ENCODE peak calls at places on chromosomes 3 and 15, in ten cellular contexts. P, J, Y, O, V, K, M, R, D and L are unnamed samples.

GRCh38 chr15:50128266-50128665 is 9.2 kb upstream of the ATP8B4 start:
- DNase-seq in P (peak), J (no peak), Y (peak), O (no peak), V (no peak), K (no peak), M (peak), R (no peak), D (no peak), L (no peak)

GRCh38 chr15:84950570-84951111 is 31.0 kb upstream of the PDE8A start:
- DNase-seq in P (no peak), J (no peak), Y (no peak), O (no peak), V (no peak), K (no peak), M (no peak), R (no peak), D (no peak), L (no peak)

GRCh38 chr3:149414557-149415231 is 37.2 kb upstream of the TM4SF1 start:
- DNase-seq in P (no peak), J (no peak), Y (no peak), O (no peak), V (no peak), K (no peak), M (no peak), R (no peak), D (no peak), L (no peak)

GRCh38 chr3:105366302-105367062 is at the start of gene ALCAM:
- DNase-seq in P (peak), J (peak), Y (peak), O (peak), V (peak), K (peak), M (peak), R (peak), D (peak), L (peak)

GRCh38 chr15:41544650-41545015 is 576 bp upstream of the RPAP1 start:
- DNase-seq in P (no peak), J (no peak), Y (peak), O (no peak), V (no peak), K (no peak), M (no peak), R (no peak), D (no peak), L (no peak)

GRCh38 chr15:60827492-60827891 is 348.6 kb upstream of the ICE2 start:
- DNase-seq in P (no peak), J (no peak), Y (no peak), O (no peak), V (no peak), K (no peak), M (no peak), R (no peak), D (no peak), L (no peak)

GRCh38 chr15:29727871-29728270 is 94.4 kb downstream of the TJP1 start:
- DNase-seq in P (no peak), J (no peak), Y (no peak), O (no peak), V (no peak), K (no peak), M (no peak), R (no peak), D (no peak), L (no peak)

GRCh38 chr3:23035927-23036640 is 167.0 kb upstream of the UBE2E2 start:
- DNase-seq in P (no peak), J (no peak), Y (no peak), O (no peak), V (no peak), K (no peak), M (peak), R (peak), D (no peak), L (peak)

GRCh38 chr3:189806171-189806951 is 175.2 kb downstream of the TP63 start:
- DNase-seq in P (no peak), J (no peak), Y (no peak), O (no peak), V (no peak), K (no peak), M (peak), R (no peak), D (no peak), L (peak)

GRCh38 chr3:32296251-32297204 is 58.0 kb downstream of the CMTM8 start:
- DNase-seq in P (peak), J (peak), Y (peak), O (peak), V (peak), K (peak), M (peak), R (peak), D (peak), L (peak)

GRCh38 chr3:149702691-149703426 is 45.0 kb upstream of the WWTR1 start:
- DNase-seq in P (no peak), J (no peak), Y (no peak), O (no peak), V (no peak), K (no peak), M (no peak), R (no peak), D (no peak), L (no peak)

GRCh38 chr3:43211681-43212080 is 74.7 kb upstream of the SNRK start:
- DNase-seq in P (no peak), J (no peak), Y (no peak), O (no peak), V (no peak), K (no peak), M (no peak), R (no peak), D (no peak), L (no peak)

GRCh38 chr3:50604110-50604621 is 7.4 kb downstream of the CISH start:
- DNase-seq in P (peak), J (no peak), Y (no peak), O (no peak), V (no peak), K (no peak), M (no peak), R (no peak), D (no peak), L (no peak)